ENCODE peak calls at places on chromosomes 3 and 15, in four cellular contexts. G is HCT116, V is psoas muscle, N is neural progenitor cell. I is an unnamed sample.
A peak's percentile ranks its signal among the peaks of the same experiment; 100 is the strongest.

GRCh38 chr3:73784647-73785420 is 160.1 kb upstream of the PDZRN3 start:
- DNase-seq in G (no peak), V (no peak), N (no peak), I (no peak)

GRCh38 chr15:65021475-65021874 is 8.0 kb downstream of the MTFMT start:
- DNase-seq in G (no peak), V (no peak), N (no peak), I (no peak)

GRCh38 chr3:187286467-187287059 is 5.0 kb downstream of the MASP1 start:
- DNase-seq in G (no peak), V (no peak), N (no peak), I (no peak)

GRCh38 chr3:11214451-11214987 is 57.7 kb upstream of the ATG7 start:
- DNase-seq in G (no peak), V (no peak), N (no peak), I (no peak)

GRCh38 chr15:73648027-73648295 is 14.8 kb upstream of the NPTN start:
- DNase-seq in G (no peak), V (no peak), N (no peak), I (no peak)

GRCh38 chr3:175737646-175738572 is 878.8 kb downstream of the NAALADL2 start:
- DNase-seq in G (no peak), V (no peak), N (no peak), I (no peak)

GRCh38 chr15:99574502-99574901 is 8.7 kb downstream of the MEF2A start:
- DNase-seq in G (no peak), V (no peak), N (no peak), I (no peak)

GRCh38 chr15:39300451-39301153 is 280.3 kb upstream of the THBS1 start:
- DNase-seq in G (no peak), V (no peak), N (no peak), I (no peak)

GRCh38 chr15:70502576-70502975 is 260.8 kb downstream of the UACA start:
- DNase-seq in G (no peak), V (no peak), N (no peak), I (no peak)

GRCh38 chr3:51622402-51622801 is 48.6 kb upstream of the TEX264 start:
- DNase-seq in G (no peak), V (no peak), N (no peak), I (no peak)

GRCh38 chr3:160754371-160754854 is 1.6 kb upstream of the PPM1L start:
- DNase-seq in G (no peak), V (peak; percentile 20), N (peak; percentile 74), I (no peak)

DNA sequence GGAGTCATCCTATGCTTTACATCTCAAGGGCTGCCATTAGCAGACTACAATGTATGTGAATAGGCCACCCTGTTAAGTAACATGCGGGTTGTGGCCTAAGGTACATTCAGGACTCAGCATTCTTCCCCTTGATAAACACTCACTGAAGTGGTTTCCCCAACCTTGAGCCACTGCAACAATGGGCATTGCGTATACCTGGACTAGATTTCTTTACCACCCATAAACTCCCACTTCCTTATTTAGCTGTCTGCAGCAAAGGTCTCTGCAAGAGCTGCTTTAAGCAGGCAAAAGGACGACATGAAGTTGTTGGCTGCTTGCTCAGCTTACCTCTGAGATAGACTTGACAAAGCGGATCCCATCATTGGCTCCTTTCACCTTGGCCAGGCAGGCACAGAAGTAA is 16.2 kb downstream of the FYCO1 start:
- DNase-seq in G (no peak), V (no peak), N (no peak), I (no peak)
- H3K4me1 ChIP-seq in G (no peaks in the 10 kb centered on the region), V (peaks cover 90% of the 10 kb centered on the region), N (no peaks in the 10 kb centered on the region), I (peaks cover 45% of the 10 kb centered on the region)

GRCh38 chr3:152400912-152401311 is 132.2 kb downstream of the MBNL1 start:
- DNase-seq in G (no peak), V (no peak), N (no peak), I (no peak)

GRCh38 chr3:152405915-152406802 is 137.4 kb downstream of the MBNL1 start:
- DNase-seq in G (no peak), V (no peak), N (no peak), I (no peak)

GRCh38 chr3:152403632-152404066 is 134.9 kb downstream of the MBNL1 start:
- DNase-seq in G (no peak), V (peak; percentile 73), N (no peak), I (no peak)

GRCh38 chr3:152402698-152403456 is 134.1 kb downstream of the MBNL1 start:
- DNase-seq in G (no peak), V (no peak), N (no peak), I (no peak)

DNA sequence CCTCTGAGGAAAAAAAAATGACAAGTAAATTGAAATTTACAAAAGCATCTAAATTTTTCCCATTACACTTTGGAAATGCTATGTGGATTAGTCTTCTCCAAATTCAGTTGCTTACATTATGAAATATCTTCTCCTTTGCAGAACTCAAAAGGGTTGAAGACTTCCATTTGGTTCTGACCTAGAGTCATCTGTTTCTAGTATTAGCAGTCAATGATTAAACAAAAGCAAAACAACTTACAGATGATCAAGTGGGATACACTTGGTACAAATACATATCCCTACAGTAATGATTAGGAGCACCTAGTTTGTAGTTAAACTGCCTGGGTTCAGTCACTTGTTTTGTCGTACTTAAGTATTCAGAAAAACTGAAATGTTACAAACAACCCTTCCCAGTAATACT is 136.2 kb downstream of the MBNL1 start:
- DNase-seq in G (no peak), V (no peak), N (no peak), I (no peak)
- H3K4me1 ChIP-seq in G (peaks cover 18% of the 10 kb centered on the region), V (peaks cover 79% of the 10 kb centered on the region), N (peaks cover 4% of the 10 kb centered on the region), I (peaks cover 17% of the 10 kb centered on the region)

DNA sequence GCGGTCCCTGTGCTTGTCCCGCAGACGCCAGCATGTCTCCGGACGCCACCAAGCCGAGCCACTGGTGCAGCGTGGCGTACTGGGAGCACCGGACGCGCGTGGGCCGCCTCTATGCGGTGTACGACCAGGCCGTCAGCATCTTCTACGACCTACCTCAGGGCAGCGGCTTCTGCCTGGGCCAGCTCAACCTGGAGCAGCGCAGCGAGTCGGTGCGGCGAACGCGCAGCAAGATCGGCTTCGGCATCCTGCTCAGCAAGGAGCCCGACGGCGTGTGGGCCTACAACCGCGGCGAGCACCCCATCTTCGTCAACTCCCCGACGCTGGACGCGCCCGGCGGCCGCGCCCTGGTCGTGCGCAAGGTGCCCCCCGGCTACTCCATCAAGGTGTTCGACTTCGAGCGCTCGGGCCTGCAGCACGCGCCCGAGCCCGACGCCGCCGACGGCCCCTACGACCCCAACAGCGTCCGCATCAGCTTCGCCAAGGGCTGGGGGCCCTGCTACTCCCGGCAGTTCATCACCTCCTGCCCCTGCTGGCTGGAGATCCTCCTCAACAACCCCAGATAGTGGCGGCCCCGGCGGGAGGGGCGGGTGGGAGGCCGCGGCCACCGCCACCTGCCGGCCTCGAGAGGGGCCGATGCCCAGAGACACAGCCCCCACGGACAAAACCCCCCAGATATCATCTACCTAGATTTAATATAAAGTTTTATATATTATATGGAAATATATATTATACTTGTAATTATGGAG is 79.1 kb downstream of the SMAD6 start:
- DNase-seq in G (no peak), V (no peak), N (no peak), I (no peak)
- H3K4me1 ChIP-seq in G (peaks cover 43% of the 10 kb centered on the region), V (no peaks in the 10 kb centered on the region), N (peaks cover 17% of the 10 kb centered on the region), I (no peaks in the 10 kb centered on the region)

DNA sequence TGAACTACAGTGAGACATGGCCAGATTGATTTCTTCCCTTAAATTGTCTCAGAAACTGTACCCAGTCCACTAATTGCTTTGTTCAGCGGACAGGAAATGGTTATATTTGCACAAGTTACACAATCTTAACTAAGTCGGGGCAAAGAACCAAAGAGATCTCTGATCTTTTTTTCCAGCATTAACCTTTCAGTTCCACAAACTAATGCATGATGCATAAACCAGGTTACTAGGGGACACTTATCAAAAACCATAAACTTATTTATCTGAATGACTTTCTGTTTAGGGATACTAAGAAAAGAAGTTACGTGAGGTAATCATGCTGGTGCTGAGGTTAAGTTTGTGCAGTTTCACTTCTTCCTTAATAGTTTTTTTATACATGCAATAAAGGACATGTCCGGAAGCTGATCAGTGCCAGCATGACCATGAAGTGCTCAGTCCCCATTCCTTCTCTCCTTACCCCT is 22.4 kb downstream of the FNDC3B start:
- DNase-seq in G (no peak), V (no peak), N (no peak), I (no peak)
- H3K4me1 ChIP-seq in G (no peaks in the 10 kb centered on the region), V (peaks cover 60% of the 10 kb centered on the region), N (peaks cover 24% of the 10 kb centered on the region), I (no peaks in the 10 kb centered on the region)

I was measured in effector memory CD4-positive, alpha-beta T cell.